ENCODE peak calls at places on chromosomes 13 and 19, in nine cellular contexts. One of them, this sample, is unnamed.

GRCh38 chr19:383922-384800 is 24.8 kb downstream of the C2CD4C start:
- DNase-seq in cardiac muscle cell: peak; percentile 64
- DNase-seq in body of pancreas: peak; percentile 31
- DNase-seq in heart left ventricle: no peak
- DNase-seq in tibial nerve: no peak
- DNase-seq in tibial artery: no peak
- DNase-seq in psoas muscle: no peak
- DNase-seq in lower lobe of right lung: peak; percentile 43
- DNase-seq in ascending aorta: peak; percentile 51
- DNase-seq in this sample: peak; percentile 86

GRCh38 chr19:5957132-5957531 is 20.8 kb downstream of the RANBP3 start:
- DNase-seq in cardiac muscle cell: no peak
- DNase-seq in body of pancreas: no peak
- DNase-seq in heart left ventricle: no peak
- DNase-seq in tibial nerve: no peak
- DNase-seq in tibial artery: no peak
- DNase-seq in psoas muscle: no peak
- DNase-seq in lower lobe of right lung: no peak
- DNase-seq in ascending aorta: no peak
- DNase-seq in this sample: no peak

GRCh38 chr13:106756446-106756845 is 188.5 kb upstream of the ARGLU1 start:
- DNase-seq in cardiac muscle cell: peak; percentile 49
- DNase-seq in body of pancreas: no peak
- DNase-seq in heart left ventricle: peak; percentile 28
- DNase-seq in tibial nerve: no peak
- DNase-seq in tibial artery: no peak
- DNase-seq in psoas muscle: no peak
- DNase-seq in lower lobe of right lung: no peak
- DNase-seq in ascending aorta: no peak
- DNase-seq in this sample: no peak

GRCh38 chr19:51799311-51799997 is 4.5 kb downstream of the FPR3 start:
- DNase-seq in cardiac muscle cell: no peak
- DNase-seq in body of pancreas: peak; percentile 88
- DNase-seq in heart left ventricle: peak; percentile 88
- DNase-seq in tibial nerve: peak; percentile 37
- DNase-seq in tibial artery: peak; percentile 90
- DNase-seq in psoas muscle: peak; percentile 83
- DNase-seq in lower lobe of right lung: peak; percentile 78
- DNase-seq in ascending aorta: peak; percentile 89
- DNase-seq in this sample: no peak

GRCh38 chr13:76884167-76884566 is 2.0 kb downstream of the KCTD12 start:
- DNase-seq in cardiac muscle cell: peak; percentile 73
- DNase-seq in body of pancreas: peak; percentile 49
- DNase-seq in heart left ventricle: peak; percentile 31
- DNase-seq in tibial nerve: peak; percentile 18
- DNase-seq in tibial artery: no peak
- DNase-seq in psoas muscle: peak; percentile 54
- DNase-seq in lower lobe of right lung: peak; percentile 68
- DNase-seq in ascending aorta: no peak
- DNase-seq in this sample: peak; percentile 41

GRCh38 chr13:39867807-39868206 is 212.3 kb downstream of the COG6 start:
- DNase-seq in cardiac muscle cell: no peak
- DNase-seq in body of pancreas: no peak
- DNase-seq in heart left ventricle: no peak
- DNase-seq in tibial nerve: no peak
- DNase-seq in tibial artery: no peak
- DNase-seq in psoas muscle: no peak
- DNase-seq in lower lobe of right lung: no peak
- DNase-seq in ascending aorta: no peak
- DNase-seq in this sample: no peak

GRCh38 chr19:18253716-18254115 is 20.5 kb downstream of the IQCN start:
- DNase-seq in cardiac muscle cell: no peak
- DNase-seq in body of pancreas: peak; percentile 18
- DNase-seq in heart left ventricle: no peak
- DNase-seq in tibial nerve: no peak
- DNase-seq in tibial artery: no peak
- DNase-seq in psoas muscle: no peak
- DNase-seq in lower lobe of right lung: peak; percentile 59
- DNase-seq in ascending aorta: no peak
- DNase-seq in this sample: no peak

GRCh38 chr13:50200988-50201387 is 185.7 kb downstream of the KCNRG start:
- DNase-seq in cardiac muscle cell: peak; percentile 56
- DNase-seq in body of pancreas: peak; percentile 15
- DNase-seq in heart left ventricle: no peak
- DNase-seq in tibial nerve: no peak
- DNase-seq in tibial artery: no peak
- DNase-seq in psoas muscle: no peak
- DNase-seq in lower lobe of right lung: no peak
- DNase-seq in ascending aorta: no peak
- DNase-seq in this sample: no peak

GRCh38 chr13:30322428-30322827 is 15.1 kb upstream of the KATNAL1 start:
- DNase-seq in cardiac muscle cell: no peak
- DNase-seq in body of pancreas: no peak
- DNase-seq in heart left ventricle: no peak
- DNase-seq in tibial nerve: no peak
- DNase-seq in tibial artery: no peak
- DNase-seq in psoas muscle: no peak
- DNase-seq in lower lobe of right lung: no peak
- DNase-seq in ascending aorta: no peak
- DNase-seq in this sample: no peak

GRCh38 chr19:55153652-55154264 is 3.8 kb downstream of the TNNI3 start:
- DNase-seq in cardiac muscle cell: no peak
- DNase-seq in body of pancreas: no peak
- DNase-seq in heart left ventricle: no peak
- DNase-seq in tibial nerve: no peak
- DNase-seq in tibial artery: no peak
- DNase-seq in psoas muscle: no peak
- DNase-seq in lower lobe of right lung: no peak
- DNase-seq in ascending aorta: no peak
- DNase-seq in this sample: no peak

GRCh38 chr19:1624458-1624857 is 19.2 kb upstream of the UQCR11 start:
- DNase-seq in cardiac muscle cell: peak; percentile 67
- DNase-seq in body of pancreas: peak; percentile 46
- DNase-seq in heart left ventricle: peak; percentile 51
- DNase-seq in tibial nerve: no peak
- DNase-seq in tibial artery: no peak
- DNase-seq in psoas muscle: peak; percentile 69
- DNase-seq in lower lobe of right lung: peak; percentile 74
- DNase-seq in ascending aorta: no peak
- DNase-seq in this sample: peak; percentile 88

GRCh38 chr13:106348032-106348431 is 187.4 kb downstream of the EFNB2 start:
- DNase-seq in cardiac muscle cell: peak; percentile 23
- DNase-seq in body of pancreas: no peak
- DNase-seq in heart left ventricle: no peak
- DNase-seq in tibial nerve: no peak
- DNase-seq in tibial artery: no peak
- DNase-seq in psoas muscle: no peak
- DNase-seq in lower lobe of right lung: no peak
- DNase-seq in ascending aorta: no peak
- DNase-seq in this sample: no peak

GRCh38 chr19:28374971-28375370 is 838.0 kb downstream of the UQCRFS1 start:
- DNase-seq in cardiac muscle cell: peak; percentile 33
- DNase-seq in body of pancreas: no peak
- DNase-seq in heart left ventricle: no peak
- DNase-seq in tibial nerve: no peak
- DNase-seq in tibial artery: no peak
- DNase-seq in psoas muscle: no peak
- DNase-seq in lower lobe of right lung: no peak
- DNase-seq in ascending aorta: no peak
- DNase-seq in this sample: peak; percentile 91

GRCh38 chr13:29847501-29847983 is 2.9 kb downstream of the UBL3 start:
- DNase-seq in cardiac muscle cell: peak; percentile 35
- DNase-seq in body of pancreas: peak; percentile 35
- DNase-seq in heart left ventricle: no peak
- DNase-seq in tibial nerve: no peak
- DNase-seq in tibial artery: no peak
- DNase-seq in psoas muscle: no peak
- DNase-seq in lower lobe of right lung: no peak
- DNase-seq in ascending aorta: no peak
- DNase-seq in this sample: no peak

GRCh38 chr13:66574606-66575005 is 655.5 kb downstream of the PCDH9 start:
- DNase-seq in cardiac muscle cell: no peak
- DNase-seq in body of pancreas: no peak
- DNase-seq in heart left ventricle: no peak
- DNase-seq in tibial nerve: no peak
- DNase-seq in tibial artery: no peak
- DNase-seq in psoas muscle: no peak
- DNase-seq in lower lobe of right lung: no peak
- DNase-seq in ascending aorta: no peak
- DNase-seq in this sample: no peak

GRCh38 chr19:531009-531752 is 379 bp upstream of the CDC34 start:
- DNase-seq in cardiac muscle cell: peak; percentile 91
- DNase-seq in body of pancreas: peak; percentile 79
- DNase-seq in heart left ventricle: peak; percentile 88
- DNase-seq in tibial nerve: peak; percentile 68
- DNase-seq in tibial artery: peak; percentile 91
- DNase-seq in psoas muscle: peak; percentile 92
- DNase-seq in lower lobe of right lung: peak; percentile 85
- DNase-seq in ascending aorta: peak; percentile 89
- DNase-seq in this sample: peak; percentile 94

GRCh38 chr19:47073574-47073973 is 25.1 kb upstream of the TMEM160 start:
- DNase-seq in cardiac muscle cell: no peak
- DNase-seq in body of pancreas: no peak
- DNase-seq in heart left ventricle: no peak
- DNase-seq in tibial nerve: no peak
- DNase-seq in tibial artery: no peak
- DNase-seq in psoas muscle: no peak
- DNase-seq in lower lobe of right lung: no peak
- DNase-seq in ascending aorta: no peak
- DNase-seq in this sample: no peak
- H3K36me3 ChIP-seq in cardiac muscle cell: peaks cover 19% of the 10 kb centered on the region
- H3K36me3 ChIP-seq in body of pancreas: peaks cover 24% of the 10 kb centered on the region
- H3K36me3 ChIP-seq in heart left ventricle: peaks cover 83% of the 10 kb centered on the region
- H3K36me3 ChIP-seq in tibial nerve: peaks cover 13% of the 10 kb centered on the region
- H3K36me3 ChIP-seq in tibial artery: peaks cover 96% of the 10 kb centered on the region
- H3K36me3 ChIP-seq in psoas muscle: peaks cover 97% of the 10 kb centered on the region
- H3K36me3 ChIP-seq in lower lobe of right lung: peaks cover 97% of the 10 kb centered on the region
- H3K36me3 ChIP-seq in ascending aorta: peaks cover 92% of the 10 kb centered on the region
- H3K36me3 ChIP-seq in this sample: peaks cover 93% of the 10 kb centered on the region

GRCh38 chr19:40026597-40026970 is 29.4 kb downstream of the ZNF780B start:
- DNase-seq in cardiac muscle cell: no peak
- DNase-seq in body of pancreas: no peak
- DNase-seq in heart left ventricle: no peak
- DNase-seq in tibial nerve: no peak
- DNase-seq in tibial artery: no peak
- DNase-seq in psoas muscle: no peak
- DNase-seq in lower lobe of right lung: no peak
- DNase-seq in ascending aorta: no peak
- DNase-seq in this sample: no peak

GRCh38 chr19:40023969-40024368 is 27.1 kb downstream of the ZNF546 start:
- DNase-seq in cardiac muscle cell: no peak
- DNase-seq in body of pancreas: no peak
- DNase-seq in heart left ventricle: no peak
- DNase-seq in tibial nerve: no peak
- DNase-seq in tibial artery: no peak
- DNase-seq in psoas muscle: no peak
- DNase-seq in lower lobe of right lung: no peak
- DNase-seq in ascending aorta: no peak
- DNase-seq in this sample: no peak

DNA sequence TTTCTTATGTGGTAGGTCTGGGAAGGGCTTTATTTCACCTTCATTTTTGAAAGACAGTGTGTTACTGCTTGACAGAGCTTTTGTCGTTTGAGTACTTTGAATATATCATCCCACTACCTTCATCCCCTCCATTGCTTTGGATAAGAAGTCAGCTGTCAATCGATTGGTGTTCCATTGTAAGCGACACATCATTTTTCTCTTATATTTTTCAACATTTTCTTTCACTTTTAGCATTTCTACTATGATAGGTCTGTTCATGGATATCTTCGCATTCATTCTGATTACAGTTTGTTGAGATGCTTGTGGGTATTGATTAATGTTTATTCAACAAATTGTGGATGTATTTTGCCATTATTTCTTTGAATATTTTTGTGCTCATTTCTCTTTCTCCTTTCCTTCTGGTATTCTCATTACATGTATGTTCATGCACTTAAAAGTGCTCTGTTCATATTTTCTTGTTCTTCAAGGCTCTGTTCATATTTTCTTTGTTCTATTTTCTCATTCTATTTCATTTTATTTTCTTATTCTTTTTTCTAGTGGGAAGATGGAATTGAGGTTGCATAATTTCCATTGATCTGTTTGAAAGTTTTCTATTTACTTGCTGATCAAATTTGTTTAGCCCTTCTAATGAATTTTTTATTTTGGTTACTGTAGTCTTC is 29.2 kb downstream of the ZNF546 start:
- DNase-seq in cardiac muscle cell: no peak
- DNase-seq in body of pancreas: no peak
- DNase-seq in heart left ventricle: no peak
- DNase-seq in tibial nerve: no peak
- DNase-seq in tibial artery: no peak
- DNase-seq in psoas muscle: no peak
- DNase-seq in lower lobe of right lung: no peak
- DNase-seq in ascending aorta: no peak
- DNase-seq in this sample: no peak
- H3K9me3 ChIP-seq in cardiac muscle cell: no peaks in the 10 kb centered on the region
- H3K9me3 ChIP-seq in body of pancreas: peaks cover 68% of the 10 kb centered on the region
- H3K9me3 ChIP-seq in heart left ventricle: peaks cover 93% of the 10 kb centered on the region
- H3K9me3 ChIP-seq in tibial nerve: peaks cover 6% of the 10 kb centered on the region
- H3K9me3 ChIP-seq in tibial artery: peaks cover 15% of the 10 kb centered on the region
- H3K9me3 ChIP-seq in psoas muscle: peaks cover 71% of the 10 kb centered on the region
- H3K9me3 ChIP-seq in lower lobe of right lung: peaks cover 98% of the 10 kb centered on the region
- H3K9me3 ChIP-seq in ascending aorta: peaks cover 81% of the 10 kb centered on the region
- H3K9me3 ChIP-seq in this sample: peaks cover 15% of the 10 kb centered on the region

DNA sequence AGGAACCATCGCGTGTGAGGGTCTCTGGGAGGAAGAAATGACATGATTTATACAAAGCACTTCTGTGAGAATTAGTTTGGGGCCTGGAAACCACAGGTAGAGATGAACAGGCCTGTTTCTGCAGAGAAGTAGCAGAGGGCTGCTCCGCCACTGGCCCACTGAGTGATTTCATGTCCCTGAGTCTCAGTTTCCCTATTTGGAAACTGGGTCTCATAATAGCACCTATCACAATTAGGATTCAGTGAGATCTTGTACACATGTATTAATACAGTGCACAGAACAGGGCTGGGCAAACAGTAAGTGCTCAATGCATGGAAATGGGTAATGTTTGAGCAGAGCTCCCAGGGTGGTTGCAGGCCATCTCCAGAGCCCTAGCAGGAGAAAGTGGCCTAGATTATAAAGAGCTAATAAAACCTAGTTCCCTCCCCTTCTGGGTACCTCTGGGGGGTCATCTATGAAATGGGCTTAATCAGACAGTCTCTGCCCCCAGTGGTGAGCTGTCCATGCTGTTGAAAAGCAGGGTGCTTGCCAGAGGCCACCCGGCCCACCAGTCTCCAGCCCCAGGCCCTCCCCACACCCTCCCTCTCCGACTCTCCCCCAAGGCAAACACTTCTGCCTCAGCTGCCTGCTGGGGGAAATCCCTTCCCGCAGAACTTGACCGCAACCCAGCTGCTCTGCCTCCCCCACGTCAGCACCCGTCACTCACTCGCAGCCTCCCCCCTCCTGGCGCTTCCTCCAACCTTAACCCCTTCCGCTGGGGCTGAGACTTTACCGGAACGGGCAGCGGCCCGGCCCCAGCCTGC is 4.5 kb downstream of the BCL3 start:
- DNase-seq in cardiac muscle cell: peak; percentile 77
- DNase-seq in body of pancreas: peak; percentile 97
- DNase-seq in heart left ventricle: peak; percentile 93
- DNase-seq in tibial nerve: peak; percentile 64
- DNase-seq in tibial artery: peak; percentile 93
- DNase-seq in psoas muscle: peak; percentile 95
- DNase-seq in lower lobe of right lung: peak; percentile 95
- DNase-seq in ascending aorta: peak; percentile 94
- DNase-seq in this sample: peak; percentile 89
- TF ChIP-seq CTCF in cardiac muscle cell: no peak
- TF ChIP-seq CTCF in body of pancreas: no peak
- TF ChIP-seq CTCF in heart left ventricle: peak; percentile 20
- TF ChIP-seq CTCF in tibial nerve: no peak
- TF ChIP-seq CTCF in tibial artery: no peak
- TF ChIP-seq CTCF in psoas muscle: no peak
- TF ChIP-seq CTCF in lower lobe of right lung: no peak
- TF ChIP-seq CTCF in ascending aorta: no peak
- TF ChIP-seq CTCF in this sample: no peak

GRCh38 chr13:79402074-79402635 is 3.9 kb downstream of the RBM26 start:
- DNase-seq in cardiac muscle cell: no peak
- DNase-seq in body of pancreas: no peak
- DNase-seq in heart left ventricle: no peak
- DNase-seq in tibial nerve: no peak
- DNase-seq in tibial artery: no peak
- DNase-seq in psoas muscle: no peak
- DNase-seq in lower lobe of right lung: no peak
- DNase-seq in ascending aorta: no peak
- DNase-seq in this sample: no peak
- H3K36me3 ChIP-seq in cardiac muscle cell: no peaks in the 10 kb centered on the region
- H3K36me3 ChIP-seq in body of pancreas: no peaks in the 10 kb centered on the region
- H3K36me3 ChIP-seq in heart left ventricle: peaks cover under 1% of the 10 kb centered on the region
- H3K36me3 ChIP-seq in tibial nerve: no peaks in the 10 kb centered on the region
- H3K36me3 ChIP-seq in tibial artery: no peaks in the 10 kb centered on the region
- H3K36me3 ChIP-seq in psoas muscle: peaks cover 18% of the 10 kb centered on the region
- H3K36me3 ChIP-seq in lower lobe of right lung: peaks cover 17% of the 10 kb centered on the region
- H3K36me3 ChIP-seq in ascending aorta: peaks cover 12% of the 10 kb centered on the region
- H3K36me3 ChIP-seq in this sample: peaks cover 3% of the 10 kb centered on the region